ENCODE peak calls at places on chromosomes 16 and 17, in seven cellular contexts. W is right lobe of liver; F is sigmoid colon; O is CD8-positive, alpha-beta memory T cell; J is heart right ventricle; I is lower lobe of right lung; Z is tibial artery. R is an unnamed sample. For H3K9me3 and H3K36me3, the result is how much of the 10 kb centered on the place peaks cover.

GRCh38 chr17:83080641-83081560 is 1.5 kb downstream of the METRNL start:
- DNase-seq in F (no peak), W (no peak), I (peak), J (no peak), O (peak), Z (no peak), R (no peak)

GRCh38 chr16:55502801-55503366 is 6.0 kb upstream of the LPCAT2 start:
- DNase-seq in W (peak), Z (peak), I (peak), F (peak), J (peak), O (no peak), R (no peak)

GRCh38 chr17:46764709-46765401 is 53.6 kb downstream of the WNT3 start:
- DNase-seq in O (no peak), W (no peak), J (peak), I (peak), Z (no peak), F (no peak), R (no peak)

GRCh38 chr17:29155235-29155965 is 24.8 kb downstream of the MYO18A start:
- DNase-seq in W (peak), F (no peak), I (peak), Z (no peak), J (no peak), O (no peak), R (no peak)

GRCh38 chr17:62724398-62725146 is 83.5 kb downstream of the MARCHF10 start:
- DNase-seq in W (no peak), Z (no peak), J (no peak), O (peak), F (peak), I (no peak), R (peak)

GRCh38 chr16:67198238-67198734 is 645 bp upstream of the ELMO3 start:
- DNase-seq in I (peak), W (no peak), J (no peak), Z (no peak), F (no peak), O (no peak), R (no peak)

GRCh38 chr17:40344321-40345160 is 20.0 kb downstream of the GJD3 start:
- DNase-seq in I (no peak), O (peak), Z (no peak), W (no peak), F (no peak), J (no peak), R (no peak)

GRCh38 chr17:4220655-4221054 is 43.1 kb downstream of the ANKFY1 start:
- DNase-seq in O (no peak), W (no peak), F (peak), Z (peak), I (no peak), J (no peak), R (no peak)

GRCh38 chr17:31743767-31744166 is 115.3 kb downstream of the COPRS start:
- DNase-seq in F (no peak), O (no peak), J (peak), W (no peak), I (no peak), Z (no peak), R (no peak)

GRCh38 chr17:34285304-34285792 is at the start of gene CCL11:
- DNase-seq in J (peak), O (no peak), F (no peak), I (no peak), Z (no peak), W (no peak), R (no peak)

GRCh38 chr16:31200821-31201510 is 1.6 kb downstream of the PYCARD start:
- DNase-seq in Z (no peak), W (no peak), J (no peak), O (peak), F (no peak), I (no peak), R (peak)

GRCh38 chr17:42680331-42680808 is 1.3 kb downstream of the CCR10 start:
- DNase-seq in J (peak), O (no peak), W (no peak), F (no peak), I (no peak), Z (peak), R (no peak)

GRCh38 chr17:41103896-41104295 is 1.3 kb upstream of the KRTAP4-9 start:
- DNase-seq in F (no peak), O (no peak), J (no peak), W (no peak), Z (no peak), I (no peak), R (no peak)

GRCh38 chr17:27647755-27648154 is 16.8 kb downstream of the LGALS9 start:
- DNase-seq in I (no peak), J (no peak), W (no peak), Z (no peak), O (no peak), F (no peak), R (no peak)

GRCh38 chr16:85172465-85173071 is 60.3 kb upstream of the CIBAR2 start:
- DNase-seq in F (no peak), W (peak), Z (no peak), I (peak), O (no peak), J (no peak), R (no peak)
- H3K27ac ChIP-seq in F (peak), W (no peak), Z (no peak), I (peak), O (no peak), J (peak), R (no peak)

DNA sequence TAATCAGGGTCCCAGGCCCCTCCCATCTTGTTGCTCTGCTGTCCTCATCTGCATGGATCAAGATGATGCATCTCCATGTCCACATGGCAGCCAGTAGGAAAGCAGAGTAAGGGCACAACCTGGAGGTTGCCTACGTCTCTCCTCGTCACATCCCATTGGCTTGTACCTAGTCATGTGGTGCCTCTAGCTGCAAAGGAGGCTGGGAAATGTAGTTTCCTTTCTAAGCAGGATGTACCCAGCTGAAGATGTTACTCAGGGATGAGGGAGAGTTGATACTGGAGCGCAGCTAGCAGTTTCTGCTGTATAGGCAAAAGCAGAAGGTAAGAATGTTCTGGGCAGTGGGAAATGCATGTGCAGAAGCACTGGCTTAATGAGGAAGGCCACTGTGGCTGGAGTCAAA is 20.8 kb downstream of the ABCC1 start:
- DNase-seq in O (no peak), F (no peak), I (no peak), W (no peak), J (no peak), Z (no peak), R (no peak)
- H3K9me3 ChIP-seq in O (under half), F (under half), I (under half), W (under half), J (under half), Z (under half), R (under half)

GRCh38 chr16:59058261-59058660 is 324.1 kb upstream of the GOT2 start:
- DNase-seq in I (no peak), F (no peak), J (no peak), Z (no peak), W (no peak), O (no peak), R (no peak)

GRCh38 chr16:59060212-59060611 is 326.1 kb upstream of the GOT2 start:
- DNase-seq in O (no peak), J (no peak), I (no peak), F (no peak), Z (no peak), W (no peak), R (no peak)
- H3K36me3 ChIP-seq in O (under half), J (under half), I (under half), F (under half), Z (under half), W (under half), R (under half)

GRCh38 chr17:8473451-8474192 is 37.9 kb downstream of the NDEL1 start:
- DNase-seq in I (no peak), Z (no peak), J (no peak), F (no peak), W (no peak), O (no peak), R (no peak)
- H3K27ac ChIP-seq in I (no peak), Z (peak), J (no peak), F (no peak), W (no peak), O (no peak), R (no peak)